ENCODE peak calls at places on chromosome 4, in five cellular contexts. J is stimulated activated CD8-positive, alpha-beta memory T cell treated with anti-CD3 and anti-CD28 coated beads, Interleukin-7, amount 100 ng/mL, for 48 hours; U is stimulated activated CD4-positive, alpha-beta T cell treated with anti-CD3 and anti-CD28 coated beads, Interleukin-15, amount 100 ng/mL, for 1 hour; F is type B pancreatic cell; S is NCI-H345. N is an unnamed sample.

GRCh38 chr4:152478456-152479237 is 57.2 kb downstream of the FBXW7 start:
- DNase-seq in J (no peak), U (no peak), F (no peak), S (no peak), N (no peak)

GRCh38 chr4:66465111-66465510 is 794.8 kb upstream of the EPHA5 start:
- DNase-seq in F (no peak), J (no peak), U (no peak), S (no peak), N (no peak)

GRCh38 chr4:110533940-110534339 is 58.0 kb downstream of the ENPEP start:
- DNase-seq in S (peak; percentile 7), U (no peak), J (no peak), F (no peak), N (no peak)

GRCh38 chr4:105389167-105389566 is 84.7 kb downstream of the PPA2 start:
- DNase-seq in F (no peak), U (no peak), J (no peak), S (no peak), N (no peak)

GRCh38 chr4:6368601-6369000 is 99.0 kb downstream of the WFS1 start:
- DNase-seq in S (peak; percentile 5), J (no peak), F (no peak), U (no peak), N (no peak)

GRCh38 chr4:9944431-9945425 is 76.6 kb downstream of the SLC2A9 start:
- DNase-seq in U (no peak), F (peak; percentile 37), S (no peak), J (no peak), N (no peak)

GRCh38 chr4:181896609-181897008 is 346.6 kb upstream of the TENM3 start:
- DNase-seq in F (no peak), J (no peak), U (no peak), S (no peak), N (no peak)

GRCh38 chr4:37561803-37562207 is 124.4 kb downstream of the RELL1 start:
- DNase-seq in U (no peak), S (peak; percentile 61), J (no peak), F (no peak), N (no peak)

GRCh38 chr4:51825341-51825740 is 17.6 kb upstream of the DCUN1D4 start:
- DNase-seq in S (no peak), F (no peak), J (no peak), U (no peak), N (no peak)

GRCh38 chr4:42649870-42650269 is 7.0 kb downstream of the ATP8A1 start:
- DNase-seq in U (no peak), J (no peak), F (no peak), S (no peak), N (no peak)

GRCh38 chr4:88104902-88105610 is 53.4 kb downstream of the ABCG2 start:
- DNase-seq in J (no peak), F (no peak), U (no peak), S (peak; percentile 25), N (no peak)

GRCh38 chr4:186161138-186161537 is 30.2 kb upstream of the CYP4V2 start:
- DNase-seq in S (peak; percentile 53), F (no peak), J (no peak), U (no peak), N (no peak)

GRCh38 chr4:170398228-170398627 is 308.5 kb upstream of the AADAT start:
- DNase-seq in F (no peak), U (no peak), J (no peak), S (no peak), N (no peak)

GRCh38 chr4:76570141-76570989 is 135.3 kb downstream of the SHROOM3 start:
- DNase-seq in F (no peak), J (no peak), S (peak; percentile 15), U (no peak), N (no peak)

GRCh38 chr4:1207157-1207470 is 34.7 kb upstream of the SPON2 start:
- DNase-seq in U (no peak), F (peak; percentile 66), J (no peak), S (no peak), N (no peak)

GRCh38 chr4:185204238-185204910 is 574 bp upstream of the CFAP97 start:
- DNase-seq in U (no peak), J (no peak), S (peak; percentile 7), F (no peak), N (no peak)

GRCh38 chr4:169313732-169314131 is 43.0 kb upstream of the SH3RF1 start:
- DNase-seq in J (no peak), F (no peak), U (no peak), S (no peak), N (no peak)

GRCh38 chr4:152968806-152969394 is 32.8 kb downstream of the FHDC1 start:
- DNase-seq in S (no peak), U (no peak), F (no peak), J (no peak), N (no peak)

GRCh38 chr4:156594619-156595018 is 377.0 kb downstream of the PDGFC start:
- DNase-seq in S (peak; percentile 20), J (no peak), U (no peak), F (no peak), N (no peak)

GRCh38 chr4:183100827-183101226 is 1.8 kb downstream of the WWC2 start:
- DNase-seq in U (no peak), F (no peak), S (peak; percentile 27), J (no peak), N (no peak)

GRCh38 chr4:104815593-104816156 is 321.0 kb upstream of the CXXC4 start:
- DNase-seq in J (no peak), U (no peak), S (no peak), F (no peak), N (no peak)

GRCh38 chr4:74583757-74584156 is 138.8 kb downstream of the AREG start:
- DNase-seq in F (no peak), S (no peak), U (no peak), J (no peak), N (no peak)

GRCh38 chr4:147924604-147925412 is 192.9 kb downstream of the ARHGAP10 start:
- DNase-seq in F (no peak), U (no peak), S (no peak), J (no peak), N (no peak)

GRCh38 chr4:98519268-98519993 is 139.0 kb downstream of the TSPAN5 start:
- DNase-seq in S (no peak), U (no peak), F (no peak), J (no peak), N (no peak)

GRCh38 chr4:102388636-102389035 is 43.4 kb upstream of the SLC39A8 start:
- DNase-seq in U (no peak), F (no peak), S (no peak), J (no peak), N (no peak)

GRCh38 chr4:137531951-137532868 is at the start of gene PCDH18:
- DNase-seq in F (peak; percentile 79), U (no peak), J (no peak), S (peak; percentile 66), N (no peak)

GRCh38 chr4:11954093-11954492 is 525.4 kb upstream of the HS3ST1 start:
- DNase-seq in U (no peak), S (no peak), J (no peak), F (no peak), N (no peak)

N was measured in central memory CD8-positive, alpha-beta T cell.